ENCODE peak calls at places on chromosome 1, in ten cellular contexts. One of them, this sample, is unnamed.
A peak's percentile ranks its signal among the peaks of the same experiment; 100 is the strongest.

GRCh38 chr1:3548895-3549294 is 62.4 kb downstream of the MEGF6 start:
- DNase-seq in right atrium auricular region: no peak
- DNase-seq in CD4-positive, alpha-beta memory T cell: no peak
- DNase-seq in adipocyte: no peak
- DNase-seq in effector memory CD4-positive, alpha-beta T cell: no peak
- DNase-seq in stomach: no peak
- DNase-seq in colonic mucosa: no peak
- DNase-seq in CD8-positive, alpha-beta memory T cell: no peak
- DNase-seq in lung: no peak
- DNase-seq in uterus: no peak
- DNase-seq in this sample: no peak

GRCh38 chr1:209569445-209570207 is 13.9 kb upstream of the CAMK1G start:
- DNase-seq in right atrium auricular region: peak; percentile 83
- DNase-seq in CD4-positive, alpha-beta memory T cell: peak; percentile 61
- DNase-seq in adipocyte: peak; percentile 91
- DNase-seq in effector memory CD4-positive, alpha-beta T cell: peak; percentile 39
- DNase-seq in stomach: peak; percentile 88
- DNase-seq in colonic mucosa: peak; percentile 85
- DNase-seq in CD8-positive, alpha-beta memory T cell: peak; percentile 78
- DNase-seq in lung: peak; percentile 74
- DNase-seq in uterus: peak; percentile 69
- DNase-seq in this sample: no peak

GRCh38 chr1:2585318-2586092 is 1.1 kb upstream of the PRXL2B start:
- DNase-seq in right atrium auricular region: peak; percentile 80
- DNase-seq in CD4-positive, alpha-beta memory T cell: peak; percentile 80
- DNase-seq in adipocyte: peak; percentile 44
- DNase-seq in effector memory CD4-positive, alpha-beta T cell: peak; percentile 58
- DNase-seq in stomach: peak; percentile 69
- DNase-seq in colonic mucosa: peak; percentile 83
- DNase-seq in CD8-positive, alpha-beta memory T cell: peak; percentile 84
- DNase-seq in lung: peak; percentile 76
- DNase-seq in uterus: peak; percentile 77
- DNase-seq in this sample: no peak

GRCh38 chr1:215228193-215228592 is 145.7 kb downstream of the KCNK2 start:
- DNase-seq in right atrium auricular region: no peak
- DNase-seq in CD4-positive, alpha-beta memory T cell: no peak
- DNase-seq in adipocyte: no peak
- DNase-seq in effector memory CD4-positive, alpha-beta T cell: no peak
- DNase-seq in stomach: no peak
- DNase-seq in colonic mucosa: no peak
- DNase-seq in CD8-positive, alpha-beta memory T cell: no peak
- DNase-seq in lung: no peak
- DNase-seq in uterus: no peak
- DNase-seq in this sample: peak; percentile 5

GRCh38 chr1:66132324-66132723 is 339.6 kb downstream of the PDE4B start:
- DNase-seq in right atrium auricular region: no peak
- DNase-seq in CD4-positive, alpha-beta memory T cell: no peak
- DNase-seq in adipocyte: no peak
- DNase-seq in effector memory CD4-positive, alpha-beta T cell: no peak
- DNase-seq in stomach: no peak
- DNase-seq in colonic mucosa: no peak
- DNase-seq in CD8-positive, alpha-beta memory T cell: no peak
- DNase-seq in lung: no peak
- DNase-seq in uterus: no peak
- DNase-seq in this sample: no peak

GRCh38 chr1:96845464-96845863 is 123.9 kb downstream of the PTBP2 start:
- DNase-seq in right atrium auricular region: no peak
- DNase-seq in CD4-positive, alpha-beta memory T cell: peak; percentile 7
- DNase-seq in adipocyte: no peak
- DNase-seq in effector memory CD4-positive, alpha-beta T cell: no peak
- DNase-seq in stomach: peak; percentile 47
- DNase-seq in colonic mucosa: peak; percentile 29
- DNase-seq in CD8-positive, alpha-beta memory T cell: no peak
- DNase-seq in lung: no peak
- DNase-seq in uterus: no peak
- DNase-seq in this sample: peak; percentile 37

GRCh38 chr1:51928896-51929295 is 50.4 kb upstream of the NRDC start:
- DNase-seq in right atrium auricular region: no peak
- DNase-seq in CD4-positive, alpha-beta memory T cell: no peak
- DNase-seq in adipocyte: no peak
- DNase-seq in effector memory CD4-positive, alpha-beta T cell: no peak
- DNase-seq in stomach: no peak
- DNase-seq in colonic mucosa: no peak
- DNase-seq in CD8-positive, alpha-beta memory T cell: no peak
- DNase-seq in lung: no peak
- DNase-seq in uterus: no peak
- DNase-seq in this sample: no peak

GRCh38 chr1:21344750-21345443 is 54.6 kb upstream of the ECE1 start:
- DNase-seq in right atrium auricular region: no peak
- DNase-seq in CD4-positive, alpha-beta memory T cell: no peak
- DNase-seq in adipocyte: peak; percentile 50
- DNase-seq in effector memory CD4-positive, alpha-beta T cell: no peak
- DNase-seq in stomach: peak; percentile 31
- DNase-seq in colonic mucosa: no peak
- DNase-seq in CD8-positive, alpha-beta memory T cell: peak; percentile 55
- DNase-seq in lung: no peak
- DNase-seq in uterus: no peak
- DNase-seq in this sample: no peak

GRCh38 chr1:109805486-109806180 is 41.9 kb upstream of the EPS8L3 start:
- DNase-seq in right atrium auricular region: no peak
- DNase-seq in CD4-positive, alpha-beta memory T cell: no peak
- DNase-seq in adipocyte: peak; percentile 43
- DNase-seq in effector memory CD4-positive, alpha-beta T cell: no peak
- DNase-seq in stomach: peak; percentile 61
- DNase-seq in colonic mucosa: no peak
- DNase-seq in CD8-positive, alpha-beta memory T cell: no peak
- DNase-seq in lung: no peak
- DNase-seq in uterus: no peak
- DNase-seq in this sample: no peak

GRCh38 chr1:109804660-109805059 is 40.9 kb upstream of the EPS8L3 start:
- DNase-seq in right atrium auricular region: no peak
- DNase-seq in CD4-positive, alpha-beta memory T cell: no peak
- DNase-seq in adipocyte: no peak
- DNase-seq in effector memory CD4-positive, alpha-beta T cell: no peak
- DNase-seq in stomach: no peak
- DNase-seq in colonic mucosa: no peak
- DNase-seq in CD8-positive, alpha-beta memory T cell: no peak
- DNase-seq in lung: no peak
- DNase-seq in uterus: no peak
- DNase-seq in this sample: no peak

GRCh38 chr1:109802901-109803561 is 39.3 kb upstream of the EPS8L3 start:
- DNase-seq in right atrium auricular region: no peak
- DNase-seq in CD4-positive, alpha-beta memory T cell: no peak
- DNase-seq in adipocyte: no peak
- DNase-seq in effector memory CD4-positive, alpha-beta T cell: no peak
- DNase-seq in stomach: peak; percentile 19
- DNase-seq in colonic mucosa: peak; percentile 16
- DNase-seq in CD8-positive, alpha-beta memory T cell: no peak
- DNase-seq in lung: no peak
- DNase-seq in uterus: peak; percentile 6
- DNase-seq in this sample: no peak

GRCh38 chr1:109802136-109802900 is 38.6 kb upstream of the EPS8L3 start:
- DNase-seq in right atrium auricular region: no peak
- DNase-seq in CD4-positive, alpha-beta memory T cell: peak; percentile 81
- DNase-seq in adipocyte: no peak
- DNase-seq in effector memory CD4-positive, alpha-beta T cell: peak; percentile 26
- DNase-seq in stomach: peak; percentile 24
- DNase-seq in colonic mucosa: peak; percentile 19
- DNase-seq in CD8-positive, alpha-beta memory T cell: peak; percentile 79
- DNase-seq in lung: no peak
- DNase-seq in uterus: peak; percentile 11
- DNase-seq in this sample: no peak

GRCh38 chr1:109803901-109804331 is 40.2 kb upstream of the EPS8L3 start:
- DNase-seq in right atrium auricular region: no peak
- DNase-seq in CD4-positive, alpha-beta memory T cell: no peak
- DNase-seq in adipocyte: no peak
- DNase-seq in effector memory CD4-positive, alpha-beta T cell: no peak
- DNase-seq in stomach: peak; percentile 17
- DNase-seq in colonic mucosa: peak; percentile 16
- DNase-seq in CD8-positive, alpha-beta memory T cell: no peak
- DNase-seq in lung: no peak
- DNase-seq in uterus: peak; percentile 11
- DNase-seq in this sample: no peak
- H3K4me1 ChIP-seq in right atrium auricular region: no peaks in the 10 kb centered on the region
- H3K4me1 ChIP-seq in CD4-positive, alpha-beta memory T cell: peaks cover 89% of the 10 kb centered on the region
- H3K4me1 ChIP-seq in adipocyte: peaks cover 40% of the 10 kb centered on the region
- H3K4me1 ChIP-seq in effector memory CD4-positive, alpha-beta T cell: peaks cover 74% of the 10 kb centered on the region
- H3K4me1 ChIP-seq in stomach: peaks cover 44% of the 10 kb centered on the region
- H3K4me1 ChIP-seq in colonic mucosa: no peaks in the 10 kb centered on the region
- H3K4me1 ChIP-seq in CD8-positive, alpha-beta memory T cell: peaks cover 72% of the 10 kb centered on the region
- H3K4me1 ChIP-seq in lung: peaks cover 24% of the 10 kb centered on the region
- H3K4me1 ChIP-seq in uterus: no peaks in the 10 kb centered on the region
- H3K4me1 ChIP-seq in this sample: no peaks in the 10 kb centered on the region

DNA sequence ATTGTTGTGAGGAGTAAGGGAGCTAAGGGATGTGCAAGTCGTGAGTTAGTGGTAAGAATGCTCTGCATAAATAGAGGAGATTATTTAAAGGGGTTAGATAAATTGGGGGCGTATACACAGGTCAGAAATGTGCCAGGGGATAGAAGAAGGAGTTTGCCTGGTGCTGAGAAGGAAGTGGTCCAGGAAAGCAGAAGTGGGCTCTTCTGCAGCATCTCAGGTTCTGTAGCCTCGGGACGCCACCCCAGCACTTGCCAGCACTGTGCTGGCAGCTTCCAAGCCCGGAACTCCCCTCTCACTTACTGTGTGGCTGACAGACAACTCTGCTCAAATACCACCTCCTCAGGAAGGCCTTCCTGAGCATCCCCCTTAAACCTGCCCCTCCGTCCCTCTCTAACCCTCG is 18.8 kb downstream of the ABCA4 start:
- DNase-seq in right atrium auricular region: no peak
- DNase-seq in CD4-positive, alpha-beta memory T cell: no peak
- DNase-seq in adipocyte: no peak
- DNase-seq in effector memory CD4-positive, alpha-beta T cell: no peak
- DNase-seq in stomach: no peak
- DNase-seq in colonic mucosa: no peak
- DNase-seq in CD8-positive, alpha-beta memory T cell: no peak
- DNase-seq in lung: no peak
- DNase-seq in uterus: no peak
- DNase-seq in this sample: no peak
- H3K4me1 ChIP-seq in right atrium auricular region: no peaks in the 10 kb centered on the region
- H3K4me1 ChIP-seq in CD4-positive, alpha-beta memory T cell: no peaks in the 10 kb centered on the region
- H3K4me1 ChIP-seq in adipocyte: peaks cover 5% of the 10 kb centered on the region
- H3K4me1 ChIP-seq in effector memory CD4-positive, alpha-beta T cell: no peaks in the 10 kb centered on the region
- H3K4me1 ChIP-seq in stomach: peaks cover 8% of the 10 kb centered on the region
- H3K4me1 ChIP-seq in colonic mucosa: no peaks in the 10 kb centered on the region
- H3K4me1 ChIP-seq in CD8-positive, alpha-beta memory T cell: no peaks in the 10 kb centered on the region
- H3K4me1 ChIP-seq in lung: no peaks in the 10 kb centered on the region
- H3K4me1 ChIP-seq in uterus: peaks cover 11% of the 10 kb centered on the region
- H3K4me1 ChIP-seq in this sample: peaks cover 4% of the 10 kb centered on the region

GRCh38 chr1:19423130-19423529 is 62.2 kb downstream of the CAPZB start:
- DNase-seq in right atrium auricular region: no peak
- DNase-seq in CD4-positive, alpha-beta memory T cell: no peak
- DNase-seq in adipocyte: no peak
- DNase-seq in effector memory CD4-positive, alpha-beta T cell: no peak
- DNase-seq in stomach: no peak
- DNase-seq in colonic mucosa: no peak
- DNase-seq in CD8-positive, alpha-beta memory T cell: no peak
- DNase-seq in lung: no peak
- DNase-seq in uterus: no peak
- DNase-seq in this sample: no peak

GRCh38 chr1:19418503-19418971 is 66.8 kb downstream of the CAPZB start:
- DNase-seq in right atrium auricular region: no peak
- DNase-seq in CD4-positive, alpha-beta memory T cell: no peak
- DNase-seq in adipocyte: peak; percentile 62
- DNase-seq in effector memory CD4-positive, alpha-beta T cell: no peak
- DNase-seq in stomach: no peak
- DNase-seq in colonic mucosa: no peak
- DNase-seq in CD8-positive, alpha-beta memory T cell: no peak
- DNase-seq in lung: no peak
- DNase-seq in uterus: no peak
- DNase-seq in this sample: no peak

GRCh38 chr1:19421365-19421764 is 64.0 kb downstream of the CAPZB start:
- DNase-seq in right atrium auricular region: no peak
- DNase-seq in CD4-positive, alpha-beta memory T cell: no peak
- DNase-seq in adipocyte: no peak
- DNase-seq in effector memory CD4-positive, alpha-beta T cell: no peak
- DNase-seq in stomach: no peak
- DNase-seq in colonic mucosa: no peak
- DNase-seq in CD8-positive, alpha-beta memory T cell: no peak
- DNase-seq in lung: no peak
- DNase-seq in uterus: no peak
- DNase-seq in this sample: no peak

GRCh38 chr1:19416919-19417441 is 68.4 kb downstream of the CAPZB start:
- DNase-seq in right atrium auricular region: no peak
- DNase-seq in CD4-positive, alpha-beta memory T cell: no peak
- DNase-seq in adipocyte: no peak
- DNase-seq in effector memory CD4-positive, alpha-beta T cell: no peak
- DNase-seq in stomach: no peak
- DNase-seq in colonic mucosa: no peak
- DNase-seq in CD8-positive, alpha-beta memory T cell: no peak
- DNase-seq in lung: no peak
- DNase-seq in uterus: no peak
- DNase-seq in this sample: no peak

DNA sequence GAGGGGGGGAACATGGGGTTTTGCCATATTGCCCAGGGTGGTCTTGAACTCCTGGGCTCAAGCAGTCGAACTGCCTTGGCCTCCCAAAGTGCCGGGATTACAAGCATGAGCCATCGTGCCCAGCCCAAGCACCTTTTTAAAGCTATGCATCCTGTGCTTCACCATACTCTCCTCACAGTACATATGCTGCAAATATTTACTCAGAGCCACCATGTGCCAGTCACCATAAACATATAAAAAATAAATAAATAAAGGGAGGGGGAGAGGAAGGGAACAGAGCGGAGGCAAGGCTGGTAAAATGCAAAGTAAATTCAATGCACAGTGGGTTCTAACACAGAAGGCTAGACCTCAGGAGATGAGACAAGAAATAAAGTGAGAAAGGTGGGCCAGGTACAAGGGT is 64.7 kb downstream of the CAPZB start:
- DNase-seq in right atrium auricular region: no peak
- DNase-seq in CD4-positive, alpha-beta memory T cell: no peak
- DNase-seq in adipocyte: no peak
- DNase-seq in effector memory CD4-positive, alpha-beta T cell: no peak
- DNase-seq in stomach: no peak
- DNase-seq in colonic mucosa: no peak
- DNase-seq in CD8-positive, alpha-beta memory T cell: no peak
- DNase-seq in lung: no peak
- DNase-seq in uterus: no peak
- DNase-seq in this sample: no peak
- H3K4me1 ChIP-seq in right atrium auricular region: no peaks in the 10 kb centered on the region
- H3K4me1 ChIP-seq in CD4-positive, alpha-beta memory T cell: peaks cover 78% of the 10 kb centered on the region
- H3K4me1 ChIP-seq in adipocyte: peaks cover 46% of the 10 kb centered on the region
- H3K4me1 ChIP-seq in effector memory CD4-positive, alpha-beta T cell: peaks cover 10% of the 10 kb centered on the region
- H3K4me1 ChIP-seq in stomach: peaks cover 97% of the 10 kb centered on the region
- H3K4me1 ChIP-seq in colonic mucosa: peaks cover 14% of the 10 kb centered on the region
- H3K4me1 ChIP-seq in CD8-positive, alpha-beta memory T cell: peaks cover 51% of the 10 kb centered on the region
- H3K4me1 ChIP-seq in lung: peaks cover 23% of the 10 kb centered on the region
- H3K4me1 ChIP-seq in uterus: peaks cover 20% of the 10 kb centered on the region
- H3K4me1 ChIP-seq in this sample: no peaks in the 10 kb centered on the region

GRCh38 chr1:145986551-145986950 is 9.8 kb downstream of the TXNIP start:
- DNase-seq in right atrium auricular region: no peak
- DNase-seq in CD4-positive, alpha-beta memory T cell: no peak
- DNase-seq in adipocyte: no peak
- DNase-seq in effector memory CD4-positive, alpha-beta T cell: no peak
- DNase-seq in stomach: no peak
- DNase-seq in colonic mucosa: no peak
- DNase-seq in CD8-positive, alpha-beta memory T cell: no peak
- DNase-seq in lung: no peak
- DNase-seq in uterus: no peak
- DNase-seq in this sample: no peak

GRCh38 chr1:145983959-145984830 is 12.2 kb downstream of the TXNIP start:
- DNase-seq in right atrium auricular region: no peak
- DNase-seq in CD4-positive, alpha-beta memory T cell: no peak
- DNase-seq in adipocyte: no peak
- DNase-seq in effector memory CD4-positive, alpha-beta T cell: peak; percentile 48
- DNase-seq in stomach: peak; percentile 14
- DNase-seq in colonic mucosa: no peak
- DNase-seq in CD8-positive, alpha-beta memory T cell: peak; percentile 63
- DNase-seq in lung: no peak
- DNase-seq in uterus: no peak
- DNase-seq in this sample: no peak

GRCh38 chr1:145985502-145986439 is 10.6 kb downstream of the TXNIP start:
- DNase-seq in right atrium auricular region: no peak
- DNase-seq in CD4-positive, alpha-beta memory T cell: no peak
- DNase-seq in adipocyte: peak; percentile 67
- DNase-seq in effector memory CD4-positive, alpha-beta T cell: no peak
- DNase-seq in stomach: peak; percentile 52
- DNase-seq in colonic mucosa: no peak
- DNase-seq in CD8-positive, alpha-beta memory T cell: no peak
- DNase-seq in lung: peak; percentile 51
- DNase-seq in uterus: peak; percentile 77
- DNase-seq in this sample: no peak

GRCh38 chr1:145983206-145983675 is 13.1 kb downstream of the TXNIP start:
- DNase-seq in right atrium auricular region: no peak
- DNase-seq in CD4-positive, alpha-beta memory T cell: no peak
- DNase-seq in adipocyte: no peak
- DNase-seq in effector memory CD4-positive, alpha-beta T cell: no peak
- DNase-seq in stomach: peak; percentile 88
- DNase-seq in colonic mucosa: peak; percentile 69
- DNase-seq in CD8-positive, alpha-beta memory T cell: no peak
- DNase-seq in lung: no peak
- DNase-seq in uterus: peak; percentile 72
- DNase-seq in this sample: no peak

GRCh38 chr1:145985129-145985501 is 11.3 kb downstream of the TXNIP start:
- DNase-seq in right atrium auricular region: no peak
- DNase-seq in CD4-positive, alpha-beta memory T cell: no peak
- DNase-seq in adipocyte: no peak
- DNase-seq in effector memory CD4-positive, alpha-beta T cell: no peak
- DNase-seq in stomach: peak; percentile 65
- DNase-seq in colonic mucosa: no peak
- DNase-seq in CD8-positive, alpha-beta memory T cell: no peak
- DNase-seq in lung: no peak
- DNase-seq in uterus: peak; percentile 59
- DNase-seq in this sample: no peak
- H3K4me1 ChIP-seq in right atrium auricular region: no peaks in the 10 kb centered on the region
- H3K4me1 ChIP-seq in CD4-positive, alpha-beta memory T cell: peaks cover 87% of the 10 kb centered on the region
- H3K4me1 ChIP-seq in adipocyte: peaks cover 52% of the 10 kb centered on the region
- H3K4me1 ChIP-seq in effector memory CD4-positive, alpha-beta T cell: peaks cover 61% of the 10 kb centered on the region
- H3K4me1 ChIP-seq in stomach: peaks cover 76% of the 10 kb centered on the region
- H3K4me1 ChIP-seq in colonic mucosa: peaks cover 18% of the 10 kb centered on the region
- H3K4me1 ChIP-seq in CD8-positive, alpha-beta memory T cell: peaks cover 82% of the 10 kb centered on the region
- H3K4me1 ChIP-seq in lung: peaks cover 20% of the 10 kb centered on the region
- H3K4me1 ChIP-seq in uterus: no peaks in the 10 kb centered on the region
- H3K4me1 ChIP-seq in this sample: peaks cover 4% of the 10 kb centered on the region